ENCODE peak calls at places on chromosomes 13 and 19, in eight cellular contexts. B is left ventricle myocardium inferior, F is PC-9, E is progenitor cell of endocrine pancreas, R is uterus, H is breast epithelium, V is BE2C, T is fibroblast of the aortic adventitia. A is an unnamed sample.

GRCh38 chr19:24166055-24166454 is 79.1 kb downstream of the ZNF254 start:
- DNase-seq in V (no peak), E (no peak), T (no peak), R (no peak), H (no peak), F (no peak), B (no peak), A (no peak)

GRCh38 chr19:11781295-11782057 is 14.7 kb downstream of the ZNF441 start:
- DNase-seq in B (no peak), R (no peak), V (no peak), E (no peak), H (no peak), F (no peak), T (no peak), A (no peak)

GRCh38 chr19:30328096-30328495 is 44.1 kb upstream of the ZNF536 start:
- DNase-seq in F (no peak), V (no peak), B (no peak), R (no peak), T (no peak), E (no peak), H (no peak), A (no peak)

GRCh38 chr13:76764429-76764828 is 121.8 kb downstream of the KCTD12 start:
- DNase-seq in E (no peak), V (no peak), R (peak; percentile 32), B (peak; percentile 67), F (no peak), T (peak; percentile 84), H (no peak), A (no peak)

GRCh38 chr19:10191347-10191746 is 3.4 kb downstream of the DNMT1 start:
- DNase-seq in B (no peak), T (peak; percentile 99), E (no peak), V (no peak), H (peak; percentile 59), F (no peak), R (peak; percentile 15), A (no peak)

GRCh38 chr13:90201198-90201597 is 1146.3 kb upstream of the MIR17HG start:
- DNase-seq in F (no peak), V (no peak), H (no peak), R (no peak), E (no peak), T (no peak), B (no peak), A (no peak)

GRCh38 chr13:51148223-51148951 is 37.3 kb upstream of the C13orf42 start:
- DNase-seq in B (no peak), E (no peak), H (no peak), R (no peak), F (no peak), V (no peak), T (no peak), A (no peak)

GRCh38 chr19:28710278-28710677 is 502.7 kb downstream of the UQCRFS1 start:
- DNase-seq in E (no peak), V (no peak), R (no peak), B (no peak), F (no peak), H (no peak), T (peak; percentile 87), A (no peak)

GRCh38 chr13:50521750-50522149 is 321.7 kb downstream of the DLEU7 start:
- DNase-seq in B (no peak), R (no peak), E (no peak), V (no peak), T (peak; percentile 63), F (no peak), H (no peak), A (no peak)

GRCh38 chr13:111252449-111253124 is 67.9 kb upstream of the TEX29 start:
- DNase-seq in R (no peak), E (no peak), T (peak; percentile 4), F (no peak), B (peak; percentile 37), H (no peak), V (no peak), A (no peak)

GRCh38 chr13:109344552-109345157 is 441.7 kb downstream of the IRS2 start:
- DNase-seq in E (no peak), V (no peak), F (no peak), R (no peak), B (no peak), T (peak; percentile 4), H (no peak), A (no peak)

GRCh38 chr13:83905641-83906040 is 23.4 kb upstream of the SLITRK1 start:
- DNase-seq in E (no peak), T (no peak), B (no peak), H (no peak), R (no peak), F (peak; percentile 3), V (no peak), A (no peak)

GRCh38 chr13:80337011-80337688 is 3.8 kb downstream of the SPRY2 start:
- DNase-seq in V (peak; percentile 32), T (peak; percentile 48), R (no peak), E (no peak), F (no peak), B (no peak), H (no peak), A (no peak)

GRCh38 chr19:33621811-33622504 is at the start of gene CHST8:
- DNase-seq in T (peak; percentile 4), R (peak; percentile 17), V (peak; percentile 87), B (peak; percentile 40), F (no peak), E (peak; percentile 59), H (no peak), A (peak; percentile 45)

GRCh38 chr13:75365724-75366173 is 116.2 kb downstream of the TBC1D4 start:
- DNase-seq in V (no peak), H (no peak), E (no peak), R (no peak), B (no peak), F (peak; percentile 27), T (peak; percentile 63), A (no peak)
- TF ChIP-seq CTCF in V (peak; percentile 25), H (no peak), E (peak; percentile 17), R (no peak), B (peak; percentile 14), F (peak; percentile 19), T (peak; percentile 37), A (no peak)

GRCh38 chr19:510606-511100 is 3.4 kb downstream of the TPGS1 start:
- DNase-seq in H (no peak), B (peak; percentile 71), F (peak; percentile 74), V (peak; percentile 90), E (peak; percentile 89), R (peak; percentile 68), T (peak; percentile 76), A (peak; percentile 80)

GRCh38 chr19:506404-507285 is 652 bp upstream of the TPGS1 start:
- DNase-seq in H (peak; percentile 84), V (peak; percentile 98), T (peak; percentile 100), B (peak; percentile 96), F (peak; percentile 94), R (peak; percentile 97), E (peak; percentile 86), A (peak; percentile 94)

GRCh38 chr19:504634-505033 is 2.7 kb upstream of the TPGS1 start:
- DNase-seq in V (no peak), E (no peak), H (no peak), F (no peak), R (no peak), B (no peak), T (no peak), A (no peak)

GRCh38 chr19:508204-509150 is 1.2 kb downstream of the TPGS1 start:
- DNase-seq in F (no peak), R (no peak), E (no peak), V (no peak), T (no peak), B (no peak), H (no peak), A (no peak)

DNA sequence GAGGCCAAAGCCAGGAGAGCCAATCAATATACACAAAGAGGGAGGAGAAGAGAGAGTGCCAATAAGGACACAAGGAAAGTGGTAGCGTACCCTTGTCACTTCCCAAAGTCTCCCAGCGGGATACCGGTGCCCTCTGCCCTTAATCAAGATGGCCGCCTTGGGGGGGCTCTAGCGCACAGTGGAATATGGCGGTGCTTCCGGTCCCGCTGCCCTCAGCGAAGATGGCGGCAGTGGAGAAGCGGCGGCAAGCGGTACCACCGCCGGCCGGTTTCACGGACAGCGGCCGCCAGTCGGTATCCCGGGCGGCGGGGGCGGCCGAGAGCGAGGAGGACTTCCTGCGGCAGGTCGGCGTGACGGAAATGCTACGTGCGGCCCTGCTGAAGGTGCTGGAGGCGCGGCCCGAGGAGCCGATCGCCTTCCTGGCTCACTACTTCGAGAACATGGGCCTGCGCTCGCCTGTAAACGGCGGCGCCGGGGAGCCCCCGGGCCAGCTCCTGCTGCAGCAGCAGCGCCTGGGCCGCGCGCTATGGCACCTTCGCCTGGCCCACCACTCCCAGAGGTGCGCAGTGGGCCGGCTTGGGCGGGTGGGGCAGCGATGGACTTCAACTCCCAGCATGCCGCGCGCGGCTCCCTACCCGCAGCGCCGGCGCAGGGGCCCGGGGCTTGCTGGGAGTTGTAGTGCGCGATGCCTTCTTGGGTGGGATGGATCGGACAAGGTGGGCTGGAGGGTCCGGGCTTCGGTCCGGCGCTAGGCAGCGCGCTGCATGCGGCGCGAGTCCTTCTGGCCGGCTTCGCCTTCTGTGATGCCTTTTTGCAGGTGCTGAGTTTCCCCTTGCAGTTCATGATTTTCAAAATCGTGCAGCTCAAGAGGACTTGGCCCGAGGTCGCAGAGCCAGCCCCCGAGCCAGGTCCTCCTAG is at the start of gene TPGS1:
- DNase-seq in F (peak; percentile 78), T (peak; percentile 63), E (peak; percentile 55), H (peak; percentile 97), B (peak; percentile 92), V (peak; percentile 93), R (peak; percentile 71), A (peak; percentile 82)
- TF ChIP-seq CTCF in F (no peak), T (no peak), E (no peak), H (no peak), B (no peak), V (no peak), R (no peak), A (no peak)

GRCh38 chr13:88978607-88979006 is 1307.4 kb downstream of the SLITRK5 start:
- DNase-seq in F (no peak), B (no peak), E (no peak), R (no peak), H (no peak), V (no peak), T (no peak), A (no peak)

GRCh38 chr13:88979465-88980180 is 1308.5 kb downstream of the SLITRK5 start:
- DNase-seq in B (no peak), F (no peak), R (no peak), E (no peak), V (peak; percentile 17), T (no peak), H (no peak), A (no peak)
- TF ChIP-seq CTCF in B (peak; percentile 50), F (no peak), R (no peak), E (no peak), V (peak; percentile 56), T (no peak), H (no peak), A (no peak)

GRCh38 chr19:4267901-4268815 is 10.9 kb upstream of the SHD start:
- DNase-seq in H (no peak), R (no peak), T (no peak), V (no peak), E (no peak), F (no peak), B (no peak), A (no peak)
- TF ChIP-seq CTCF in H (no peak), R (no peak), T (no peak), V (no peak), E (no peak), F (no peak), B (peak; percentile 27), A (peak; percentile 44)

GRCh38 chr13:59680429-59681024 is 483.2 kb downstream of the DIAPH3 start:
- DNase-seq in H (no peak), R (no peak), V (no peak), B (no peak), E (no peak), F (no peak), T (peak; percentile 58), A (no peak)
- TF ChIP-seq CTCF in H (no peak), R (no peak), V (peak; percentile 79), B (peak; percentile 72), E (peak; percentile 88), F (peak; percentile 74), T (peak; percentile 70), A (peak; percentile 61)

GRCh38 chr19:41161903-41162302 is 31.1 kb upstream of the CYP2S1 start:
- DNase-seq in R (no peak), E (no peak), F (no peak), B (no peak), H (no peak), V (peak; percentile 15), T (no peak), A (no peak)
- TF ChIP-seq CTCF in R (no peak), E (peak; percentile 31), F (peak; percentile 40), B (no peak), H (no peak), V (peak; percentile 33), T (no peak), A (no peak)

A was measured in mesothelial cell of epicardium.